ENCODE peak calls at places on chromosomes 7 and 10, in five cellular contexts. O, C, P, V and N are unnamed samples.

GRCh38 chr7:6646380-6646950 is 9.3 kb downstream of the ZNF316 start:
- DNase-seq in P (no peak), C (no peak), V (no peak), O (no peak), N (no peak)

GRCh38 chr10:86601956-86602592 is 52.3 kb upstream of the OPN4 start:
- DNase-seq in C (no peak), V (no peak), O (no peak), P (no peak), N (no peak)

GRCh38 chr10:116049158-116049557 is 223.8 kb downstream of the GFRA1 start:
- DNase-seq in O (no peak), P (no peak), C (no peak), V (no peak), N (no peak)

GRCh38 chr7:129684777-129685176 is 73.3 kb downstream of the NRF1 start:
- DNase-seq in C (no peak), V (no peak), P (no peak), O (peak; percentile 50), N (no peak)

GRCh38 chr10:19756919-19757318 is 59.3 kb upstream of the PLXDC2 start:
- DNase-seq in O (no peak), V (no peak), P (no peak), C (no peak), N (no peak)

GRCh38 chr10:127216786-127217185 is 20.4 kb upstream of the INSYN2A start:
- DNase-seq in P (no peak), V (no peak), C (peak; percentile 30), O (no peak), N (peak; percentile 29)

GRCh38 chr10:64275774-64276173 is 754.6 kb downstream of the REEP3 start:
- DNase-seq in P (no peak), C (no peak), V (no peak), O (no peak), N (no peak)

GRCh38 chr10:16663472-16663871 is 141.8 kb upstream of the C1QL3 start:
- DNase-seq in C (no peak), O (no peak), P (no peak), V (no peak), N (no peak)

GRCh38 chr7:105002-105401 is 87.4 kb upstream of the FAM20C start:
- DNase-seq in P (no peak), O (no peak), C (no peak), V (no peak), N (no peak)

GRCh38 chr7:85479918-85480658 is 293.2 kb upstream of the SEMA3D start:
- DNase-seq in V (no peak), P (peak; percentile 12), O (no peak), C (no peak), N (peak; percentile 93)

GRCh38 chr7:143454091-143454729 is 11.0 kb downstream of the TAS2R60 start:
- DNase-seq in O (no peak), C (no peak), P (no peak), V (no peak), N (peak; percentile 44)

GRCh38 chr7:4711634-4712033 is 29.5 kb downstream of the FOXK1 start:
- DNase-seq in P (no peak), V (no peak), C (no peak), O (no peak), N (no peak)

GRCh38 chr10:47314416-47314970 is 7.8 kb upstream of the GDF2 start:
- DNase-seq in C (no peak), V (no peak), O (no peak), P (no peak), N (no peak)

GRCh38 chr7:32905175-32905662 is 13.7 kb upstream of the KBTBD2 start:
- DNase-seq in P (peak; percentile 83), C (peak; percentile 80), V (peak; percentile 58), O (peak; percentile 73), N (peak; percentile 92)

GRCh38 chr10:29157321-29157720 is 131.5 kb upstream of the LYZL1 start:
- DNase-seq in V (no peak), O (peak; percentile 4), P (no peak), C (no peak), N (peak; percentile 65)

GRCh38 chr10:48363617-48364355 is 57.3 kb downstream of the MAPK8 start:
- DNase-seq in O (peak; percentile 70), P (peak; percentile 30), V (no peak), C (peak; percentile 55), N (peak; percentile 76)

GRCh38 chr7:54888067-54888735 is 129.2 kb upstream of the SEC61G start:
- DNase-seq in C (no peak), O (peak; percentile 35), P (peak; percentile 73), V (no peak), N (no peak)

GRCh38 chr7:106247827-106248201 is 37.0 kb downstream of the NAMPT start:
- DNase-seq in V (no peak), O (no peak), C (no peak), P (no peak), N (no peak)

GRCh38 chr10:32954080-32954479 is 4.0 kb downstream of the ITGB1 start:
- DNase-seq in V (no peak), P (no peak), C (no peak), O (no peak), N (no peak)
- TF ChIP-seq CTCF in V (no peak), P (no peak), C (no peak), O (no peak), N (no peak)

DNA sequence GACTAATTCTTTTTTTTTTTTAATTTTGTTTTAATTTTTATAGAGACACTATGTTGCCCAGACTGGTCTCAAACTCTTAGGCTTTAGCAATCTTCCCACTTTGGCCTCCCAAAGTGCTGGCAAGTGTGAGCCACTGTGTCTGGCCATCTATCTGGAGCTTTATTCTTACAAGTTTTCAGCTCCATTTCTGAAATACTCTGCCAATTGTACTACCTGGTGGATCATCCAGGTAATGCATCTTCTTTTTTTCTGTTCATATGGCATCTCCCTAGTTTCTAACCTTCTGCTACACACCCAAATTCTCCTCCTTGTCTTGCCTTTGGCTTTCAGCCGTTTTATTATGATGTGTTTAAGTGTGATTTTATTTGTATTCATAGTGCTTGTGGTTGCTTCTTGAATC is 40.2 kb downstream of the ZNF365 start:
- DNase-seq in V (no peak), O (no peak), P (no peak), C (no peak), N (no peak)
- TF ChIP-seq CTCF in V (peak; percentile 12), O (peak; percentile 23), P (peak; percentile 28), C (peak; percentile 15), N (peak; percentile 0)

DNA sequence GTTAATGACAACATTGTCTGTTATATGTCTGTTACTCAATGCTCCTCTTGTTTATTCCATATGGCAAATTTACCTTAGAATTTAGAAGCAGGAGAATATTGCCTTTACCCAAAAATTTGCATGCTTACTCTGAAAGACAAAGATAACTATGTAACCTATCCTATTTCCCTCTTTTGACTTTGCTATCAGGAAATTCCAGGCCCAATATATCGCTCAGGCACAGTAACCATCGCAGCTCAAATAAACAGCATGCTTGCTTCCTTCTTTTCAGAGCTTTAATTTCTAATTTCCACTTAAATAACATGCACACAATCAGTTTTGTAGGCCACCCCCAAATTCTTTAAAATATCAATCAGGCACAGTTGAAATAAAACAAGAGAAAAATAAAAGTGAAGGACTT is 57.8 kb downstream of the EBLN1 start:
- DNase-seq in P (no peak), V (no peak), C (no peak), O (no peak), N (no peak)
- TF ChIP-seq CTCF in P (no peak), V (no peak), C (no peak), O (no peak), N (no peak)

GRCh38 chr10:100878291-100878910 is 34.4 kb upstream of the SLF2 start:
- DNase-seq in V (no peak), O (peak; percentile 91), C (peak; percentile 49), P (peak; percentile 80), N (peak; percentile 69)
- TF ChIP-seq CTCF in V (no peak), O (peak; percentile 87), C (peak; percentile 83), P (peak; percentile 79), N (peak; percentile 93)

GRCh38 chr7:21981524-21981923 is 35.8 kb upstream of the CDCA7L start:
- DNase-seq in P (no peak), O (no peak), V (no peak), C (no peak), N (no peak)
- TF ChIP-seq CTCF in P (no peak), O (no peak), V (no peak), C (no peak), N (no peak)

GRCh38 chr7:92609921-92610518 is 19.8 kb upstream of the FAM133B start:
- DNase-seq in P (peak; percentile 43), O (no peak), C (no peak), V (no peak), N (peak; percentile 46)
- TF ChIP-seq CTCF in P (peak; percentile 66), O (peak; percentile 59), C (peak; percentile 32), V (peak; percentile 42), N (peak; percentile 56)

GRCh38 chr10:88989423-88989822 is 1.2 kb upstream of the FAS start:
- DNase-seq in O (no peak), C (no peak), V (no peak), P (no peak), N (no peak)

GRCh38 chr10:88987840-88988239 is 2.8 kb upstream of the FAS start:
- DNase-seq in O (no peak), C (no peak), P (no peak), V (no peak), N (no peak)

GRCh38 chr10:88986549-88987242 is 3.9 kb upstream of the FAS start:
- DNase-seq in O (peak; percentile 57), P (peak; percentile 45), C (no peak), V (no peak), N (peak; percentile 32)

GRCh38 chr10:88989824-88990527 is 622 bp upstream of the FAS start:
- DNase-seq in O (no peak), V (no peak), P (no peak), C (peak; percentile 71), N (peak; percentile 94)

GRCh38 chr10:88987243-88987726 is 3.3 kb upstream of the FAS start:
- DNase-seq in C (no peak), P (no peak), V (no peak), O (no peak), N (peak; percentile 38)
- TF ChIP-seq CTCF in C (no peak), P (no peak), V (no peak), O (no peak), N (no peak)

GRCh38 chr7:19117081-19117869 is at the start of gene TWIST1:
- DNase-seq in C (peak; percentile 87), O (peak; percentile 79), V (no peak), P (peak; percentile 96), N (peak; percentile 99)
- TF ChIP-seq CTCF in C (no peak), O (no peak), V (no peak), P (no peak), N (no peak)

GRCh38 chr10:61779950-61780659 is 117.4 kb downstream of the CABCOCO1 start:
- DNase-seq in V (no peak), C (peak; percentile 93), P (no peak), O (no peak), N (peak; percentile 87)
- TF ChIP-seq CTCF in V (no peak), C (no peak), P (no peak), O (no peak), N (no peak)